ENCODE peak calls at places on chromosomes 7 and 10, in seven cellular contexts. P, I, M, D, O, U and E are unnamed samples.

GRCh38 chr7:49631071-49631826 is 142.2 kb upstream of the VWC2 start:
- DNase-seq in P (no peak), I (no peak), M (no peak), D (no peak), O (no peak), U (no peak), E (no peak)

GRCh38 chr10:130782467-130782866 is 529.1 kb downstream of the TCERG1L start:
- DNase-seq in P (no peak), I (no peak), M (no peak), D (peak), O (peak), U (no peak), E (no peak)

GRCh38 chr7:112630565-112630964 is 149.8 kb downstream of the LSMEM1 start:
- DNase-seq in P (no peak), I (no peak), M (no peak), D (no peak), O (no peak), U (no peak), E (no peak)

GRCh38 chr7:29289156-29290021 is 94.8 kb downstream of the CHN2 start:
- DNase-seq in P (no peak), I (no peak), M (peak), D (peak), O (no peak), U (no peak), E (no peak)

GRCh38 chr7:26868841-26869505 is 4.6 kb upstream of the SKAP2 start:
- DNase-seq in P (no peak), I (no peak), M (no peak), D (no peak), O (no peak), U (no peak), E (no peak)

GRCh38 chr7:229184-229964 is 37.0 kb downstream of the FAM20C start:
- DNase-seq in P (no peak), I (no peak), M (no peak), D (no peak), O (no peak), U (no peak), E (no peak)

GRCh38 chr10:33333260-33334169 is 952 bp downstream of the NRP1 start:
- DNase-seq in P (no peak), I (peak), M (no peak), D (no peak), O (no peak), U (peak), E (no peak)

GRCh38 chr10:49625411-49625810 is 11.6 kb downstream of the CHAT start:
- DNase-seq in P (no peak), I (no peak), M (no peak), D (no peak), O (no peak), U (no peak), E (no peak)

GRCh38 chr10:3906511-3907111 is 121.6 kb upstream of the KLF6 start:
- DNase-seq in P (no peak), I (no peak), M (no peak), D (peak), O (no peak), U (no peak), E (no peak)

GRCh38 chr10:125155101-125155500 is 5.3 kb downstream of the CTBP2 start:
- DNase-seq in P (no peak), I (no peak), M (no peak), D (no peak), O (no peak), U (no peak), E (no peak)

GRCh38 chr7:16084370-16084769 is 337.0 kb downstream of the CRPPA start:
- DNase-seq in P (no peak), I (no peak), M (no peak), D (no peak), O (no peak), U (no peak), E (no peak)

GRCh38 chr10:12826800-12827372 is 174.6 kb downstream of the CCDC3 start:
- DNase-seq in P (no peak), I (no peak), M (no peak), D (no peak), O (no peak), U (no peak), E (no peak)

GRCh38 chr7:157411580-157411979 is 74.8 kb downstream of the DNAJB6 start:
- DNase-seq in P (peak), I (no peak), M (no peak), D (no peak), O (no peak), U (peak), E (no peak)

GRCh38 chr7:80249619-80250305 is 115.1 kb downstream of the GNAI1 start:
- DNase-seq in P (no peak), I (no peak), M (no peak), D (no peak), O (no peak), U (no peak), E (no peak)

GRCh38 chr7:90661290-90662151 is 65.4 kb downstream of the CDK14 start:
- DNase-seq in P (no peak), I (no peak), M (no peak), D (no peak), O (no peak), U (no peak), E (no peak)

GRCh38 chr10:79202188-79203013 is 133.6 kb downstream of the ZMIZ1 start:
- DNase-seq in P (peak), I (peak), M (no peak), D (peak), O (peak), U (peak), E (peak)

GRCh38 chr10:80664071-80664680 is 126.5 kb downstream of the SH2D4B start:
- DNase-seq in P (peak), I (peak), M (no peak), D (peak), O (peak), U (peak), E (peak)

GRCh38 chr10:84352251-84352842 is 24.0 kb downstream of the CCSER2 start:
- DNase-seq in P (peak), I (peak), M (no peak), D (peak), O (peak), U (peak), E (peak)

GRCh38 chr10:35916791-35917190 is 274.7 kb upstream of the FZD8 start:
- DNase-seq in P (no peak), I (no peak), M (no peak), D (no peak), O (no peak), U (no peak), E (no peak)

GRCh38 chr7:111834367-111834766 is 272.1 kb upstream of the IMMP2L start:
- DNase-seq in P (no peak), I (no peak), M (no peak), D (no peak), O (no peak), U (no peak), E (no peak)

GRCh38 chr10:275680-276079 is 140.4 kb downstream of the ZMYND11 start:
- DNase-seq in P (no peak), I (no peak), M (no peak), D (no peak), O (no peak), U (no peak), E (no peak)

GRCh38 chr7:54802114-54802513 is 43.1 kb upstream of the SEC61G start:
- DNase-seq in P (no peak), I (no peak), M (no peak), D (no peak), O (no peak), U (no peak), E (no peak)

GRCh38 chr10:99758241-99758891 is 24.1 kb upstream of the ABCC2 start:
- DNase-seq in P (no peak), I (no peak), M (no peak), D (no peak), O (no peak), U (no peak), E (no peak)

GRCh38 chr10:117531371-117532002 is 11.1 kb upstream of the EMX2 start:
- DNase-seq in P (no peak), I (no peak), M (no peak), D (no peak), O (no peak), U (no peak), E (no peak)

GRCh38 chr10:68543004-68543918 is 15.9 kb upstream of the SLC25A16 start:
- DNase-seq in P (no peak), I (no peak), M (no peak), D (peak), O (no peak), U (peak), E (no peak)

GRCh38 chr7:98286093-98286525 is 4.6 kb downstream of the BRI3 start:
- DNase-seq in P (peak), I (no peak), M (no peak), D (peak), O (no peak), U (peak), E (no peak)

GRCh38 chr7:127976056-127976455 is 55.2 kb downstream of the LRRC4 start:
- DNase-seq in P (no peak), I (no peak), M (no peak), D (no peak), O (no peak), U (no peak), E (no peak)

GRCh38 chr7:13989138-13989943 is at the start of gene ETV1:
- DNase-seq in P (peak), I (no peak), M (no peak), D (peak), O (peak), U (peak), E (no peak)

GRCh38 chr10:12337407-12337806 is 11.9 kb upstream of the CAMK1D start:
- DNase-seq in P (no peak), I (no peak), M (no peak), D (no peak), O (no peak), U (no peak), E (no peak)

GRCh38 chr10:113959383-113959760 is 84.3 kb upstream of the ADRB1 start:
- DNase-seq in P (no peak), I (no peak), M (no peak), D (no peak), O (no peak), U (no peak), E (peak)

DNA sequence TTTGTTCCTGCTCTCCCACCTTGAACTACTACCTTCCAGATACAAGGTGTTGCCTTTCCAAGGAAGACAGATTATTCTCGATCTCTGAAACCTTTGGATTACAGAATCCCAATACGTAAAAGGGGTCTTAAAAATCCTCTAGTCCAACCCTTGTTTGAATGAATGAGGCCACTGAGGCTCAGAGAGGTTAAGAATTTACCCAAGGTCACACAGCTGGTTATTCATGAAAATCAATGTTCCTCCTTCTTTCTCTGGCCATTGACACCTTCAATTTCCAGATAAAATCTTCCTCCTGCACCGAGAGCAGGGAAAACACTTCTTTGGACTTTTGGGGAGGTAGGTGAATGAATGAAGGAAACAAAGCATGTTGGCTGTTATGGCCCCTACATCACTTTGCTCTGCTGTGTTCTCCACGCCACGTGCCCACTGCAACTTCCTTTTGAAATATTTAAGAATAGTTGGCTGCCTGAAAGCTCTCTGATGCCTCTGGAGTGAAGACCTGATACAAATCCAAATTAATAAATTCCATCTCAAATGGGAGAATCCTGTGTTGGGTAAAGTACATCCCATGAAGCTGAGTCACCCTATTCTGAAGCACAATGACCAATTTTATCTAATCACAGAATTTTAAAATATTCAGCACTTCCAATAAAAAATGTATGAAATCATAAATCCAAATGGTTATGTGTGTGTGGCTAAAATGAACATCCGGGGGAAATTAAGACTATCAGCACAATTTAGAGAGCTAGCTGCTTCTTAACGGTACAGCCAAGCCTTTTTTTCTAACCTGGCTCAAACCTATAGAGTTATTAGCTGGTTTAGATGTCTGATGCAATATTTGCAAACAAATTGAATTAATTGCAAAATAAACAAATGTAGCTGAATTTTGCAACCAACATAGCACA is 7.3 kb downstream of the SVIL start:
- DNase-seq in P (no peak), I (no peak), M (no peak), D (no peak), O (no peak), U (no peak), E (no peak)
- TF ChIP-seq TAF1 in P (no peak), I (no peak), M (no peak), D (no peak), O (no peak), U (no peak), E (no peak)

GRCh38 chr7:78350926-78351325 is 552.4 kb downstream of the PHTF2 start:
- DNase-seq in P (no peak), I (no peak), M (no peak), D (no peak), O (no peak), U (no peak), E (no peak)
- TF ChIP-seq TAF1 in P (no peak), I (no peak), M (no peak), D (no peak), O (no peak), U (no peak), E (no peak)

GRCh38 chr10:62025901-62026879 is 124.7 kb downstream of the ARID5B start:
- DNase-seq in P (no peak), I (no peak), M (no peak), D (no peak), O (no peak), U (no peak), E (no peak)
- TF ChIP-seq TAF1 in P (no peak), I (no peak), M (no peak), D (no peak), O (no peak), U (no peak), E (no peak)

GRCh38 chr7:140696024-140696678 is 357 bp upstream of the NDUFB2 start:
- DNase-seq in P (peak), I (peak), M (no peak), D (peak), O (no peak), U (peak), E (no peak)
- TF ChIP-seq TAF1 in P (peak), I (no peak), M (no peak), D (no peak), O (no peak), U (peak), E (no peak)

GRCh38 chr10:73644015-73644743 is 2.9 kb upstream of the MYOZ1 start:
- DNase-seq in P (peak), I (no peak), M (peak), D (peak), O (peak), U (peak), E (no peak)
- TF ChIP-seq TAF1 in P (no peak), I (no peak), M (no peak), D (no peak), O (no peak), U (no peak), E (no peak)

DNA sequence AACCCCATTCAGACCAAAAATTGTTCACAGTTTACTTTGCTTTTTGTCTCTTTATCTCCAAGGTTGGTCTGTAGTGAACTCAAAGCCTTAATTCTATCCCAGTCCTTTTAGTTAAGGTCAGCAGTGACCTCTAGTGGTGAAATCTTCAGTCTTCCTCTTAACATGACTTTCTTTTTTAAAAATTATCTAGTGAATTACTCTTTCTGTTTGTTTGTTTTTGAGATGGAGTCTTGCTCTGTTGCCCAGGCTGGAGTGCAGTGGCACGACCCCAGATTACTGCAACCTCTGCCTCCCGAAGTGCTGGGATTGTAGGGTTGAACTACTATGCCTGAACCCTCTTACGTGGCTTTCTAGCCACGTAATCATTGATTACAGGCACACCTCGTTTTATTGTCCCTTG is 25.0 kb downstream of the ZNF487 start:
- DNase-seq in P (peak), I (peak), M (no peak), D (peak), O (no peak), U (peak), E (no peak)
- TF ChIP-seq TAF1 in P (no peak), I (no peak), M (no peak), D (no peak), O (no peak), U (no peak), E (no peak)

GRCh38 chr10:29037348-29038113 is 251.3 kb upstream of the LYZL1 start:
- DNase-seq in P (no peak), I (no peak), M (no peak), D (no peak), O (no peak), U (no peak), E (no peak)

GRCh38 chr10:29041512-29042150 is 247.2 kb upstream of the LYZL1 start:
- DNase-seq in P (peak), I (no peak), M (no peak), D (no peak), O (no peak), U (no peak), E (no peak)

GRCh38 chr10:29035721-29036120 is 253.1 kb upstream of the LYZL1 start:
- DNase-seq in P (no peak), I (no peak), M (no peak), D (no peak), O (no peak), U (no peak), E (no peak)

GRCh38 chr10:29039091-29039490 is 249.8 kb upstream of the LYZL1 start:
- DNase-seq in P (no peak), I (no peak), M (no peak), D (no peak), O (no peak), U (no peak), E (no peak)

DNA sequence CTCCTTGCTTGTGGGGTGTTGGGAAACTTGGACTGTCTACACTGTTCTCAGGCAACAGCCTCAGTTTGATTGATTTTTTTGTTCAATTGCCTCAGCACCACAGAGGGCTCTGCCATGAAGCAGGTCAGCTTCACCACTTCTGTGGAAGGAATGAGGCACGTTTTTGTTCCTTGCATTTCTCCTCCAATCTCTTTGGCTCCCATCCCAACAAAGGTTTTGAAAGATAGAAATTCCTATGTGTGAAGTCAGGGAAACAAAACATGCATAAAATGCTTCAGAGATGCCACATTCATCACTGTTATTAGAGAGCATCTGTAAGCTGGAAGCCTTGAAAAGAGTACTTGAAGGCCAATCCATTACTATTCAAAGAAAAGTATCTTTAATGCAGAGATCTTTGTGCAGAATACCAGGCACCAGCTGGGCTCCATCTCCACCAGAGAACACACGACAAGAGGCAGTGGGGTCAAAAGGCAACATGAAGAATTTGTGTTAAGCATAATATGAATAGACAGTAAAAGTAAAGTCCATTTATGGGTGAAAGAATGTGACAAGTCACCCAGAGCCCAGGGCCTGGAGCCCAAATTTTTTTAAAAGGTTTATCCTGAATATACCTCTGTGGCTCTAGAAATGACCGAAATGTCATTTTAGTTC is 249.1 kb upstream of the LYZL1 start:
- DNase-seq in P (no peak), I (no peak), M (no peak), D (no peak), O (no peak), U (no peak), E (no peak)
- TF ChIP-seq TAF1 in P (no peak), I (no peak), M (no peak), D (no peak), O (no peak), U (no peak), E (no peak)

GRCh38 chr10:30647089-30647488 is 17.5 kb upstream of the LYZL2 start:
- DNase-seq in P (no peak), I (no peak), M (no peak), D (no peak), O (peak), U (no peak), E (no peak)

GRCh38 chr10:30639946-30640786 is 10.6 kb upstream of the LYZL2 start:
- DNase-seq in P (peak), I (no peak), M (no peak), D (peak), O (no peak), U (peak), E (peak)

DNA sequence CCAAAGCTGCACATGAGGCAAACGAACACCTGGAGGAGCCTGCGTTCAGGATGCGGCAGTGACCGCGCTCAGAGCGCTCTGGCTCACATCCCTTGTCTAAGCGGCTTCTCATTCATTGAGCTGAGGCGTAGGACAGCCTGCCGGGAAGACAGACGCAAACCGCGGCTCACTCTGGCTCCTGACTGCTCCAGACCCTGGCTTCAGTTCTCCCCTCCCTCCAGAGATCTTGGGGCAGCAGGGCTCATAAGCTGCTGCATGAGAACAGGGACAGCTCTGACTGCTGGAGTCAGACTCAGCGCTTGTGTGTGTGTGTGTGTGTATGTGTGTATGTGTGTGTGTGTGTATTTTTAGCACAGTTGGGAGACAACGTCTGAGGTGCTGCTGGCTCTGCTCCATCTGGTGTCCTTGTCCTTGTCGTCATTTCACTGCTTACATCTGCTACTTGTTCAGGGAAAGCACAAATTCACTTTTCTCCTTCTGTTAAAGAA is 15.8 kb upstream of the LYZL2 start:
- DNase-seq in P (peak), I (no peak), M (no peak), D (peak), O (peak), U (no peak), E (no peak)
- TF ChIP-seq TAF1 in P (no peak), I (no peak), M (no peak), D (no peak), O (no peak), U (no peak), E (no peak)